ENCODE peak calls at places on chromosomes 12 and 14, in eight cellular contexts. F is RCC 7860; L is NCI-H1092 treated with DMSO at 0.1 percent for 48 hours; V is stimulated activated effector memory CD8-positive, alpha-beta T cell treated with anti-CD3 and anti-CD28 coated beads, Interleukin-12 subunit alpha, Interleukin-12 subunit beta, amount 100 ng/mL, for 72 hours; Z is NCI-H1417; P is activated CD8-positive, alpha-beta memory T cell treated with anti-CD3 and anti-CD28 coated beads for 48 hours; U is glutamatergic neuron; Y is activated naive CD8-positive, alpha-beta T cell treated with anti-CD3 and anti-CD28 coated beads, Interleukin-2, amount 50 U/mL, for 24 hours. O is an unnamed sample.
A peak's percentile ranks its signal among the peaks of the same experiment; 100 is the strongest.

GRCh38 chr12:93593833-93594232 is 21.4 kb downstream of the SOCS2 start:
- DNase-seq in F (no peak), L (no peak), V (no peak), Z (no peak), P (no peak), U (no peak), Y (no peak), O (no peak)

GRCh38 chr14:63611078-63611477 is 30.6 kb downstream of the WDR89 start:
- DNase-seq in F (no peak), L (no peak), V (no peak), Z (no peak), P (no peak), U (no peak), Y (no peak), O (no peak)

GRCh38 chr14:67883717-67884116 is 64.1 kb downstream of the RAD51B start:
- DNase-seq in F (no peak), L (peak; percentile 30), V (no peak), Z (no peak), P (no peak), U (no peak), Y (no peak), O (no peak)

GRCh38 chr12:1117970-1118563 is 127.0 kb downstream of the ERC1 start:
- DNase-seq in F (peak; percentile 31), L (peak; percentile 92), V (peak; percentile 33), Z (peak; percentile 80), P (peak; percentile 20), U (peak; percentile 76), Y (peak; percentile 69), O (peak; percentile 76)

GRCh38 chr14:103685276-103686211 is 29.7 kb downstream of the XRCC3 start:
- DNase-seq in F (peak; percentile 11), L (no peak), V (no peak), Z (no peak), P (no peak), U (no peak), Y (no peak), O (no peak)

GRCh38 chr14:30656190-30656632 is 34.1 kb downstream of the SCFD1 start:
- DNase-seq in F (no peak), L (peak; percentile 8), V (no peak), Z (peak; percentile 32), P (no peak), U (peak; percentile 31), Y (peak; percentile 22), O (no peak)

GRCh38 chr12:53182836-53183235 is 2.1 kb upstream of the CSAD start:
- DNase-seq in F (no peak), L (no peak), V (no peak), Z (no peak), P (no peak), U (no peak), Y (no peak), O (no peak)

GRCh38 chr14:101444116-101444515 is 117.2 kb upstream of the DIO3 start:
- DNase-seq in F (peak; percentile 54), L (no peak), V (no peak), Z (no peak), P (no peak), U (no peak), Y (no peak), O (no peak)

GRCh38 chr12:108847705-108848104 is 9.7 kb downstream of the SSH1 start:
- DNase-seq in F (no peak), L (no peak), V (no peak), Z (no peak), P (no peak), U (no peak), Y (no peak), O (no peak)